ENCODE peak calls at places on chromosomes 2 and 18, in four cellular contexts. R is GM12865; T is thoracic aorta; H is stimulated activated CD8-positive, alpha-beta memory T cell treated with anti-CD3 and anti-CD28 coated beads, Interleukin-15, amount 100 ng/mL, for 24 hours. Z is an unnamed sample.

GRCh38 chr2:96977631-96978195 is 8.7 kb downstream of the FAM178B start:
- DNase-seq in R (no peak), T (no peak), H (no peak), Z (no peak)

GRCh38 chr2:45649855-45650806 is 1.3 kb upstream of the PRKCE start:
- DNase-seq in R (peak), T (peak), H (no peak), Z (peak)

GRCh38 chr18:30800800-30801199 is 241.7 kb downstream of the DSC3 start:
- DNase-seq in R (no peak), T (no peak), H (no peak), Z (no peak)

GRCh38 chr18:63788447-63789096 is 13.4 kb downstream of the SERPINB7 start:
- DNase-seq in R (peak), T (no peak), H (no peak), Z (no peak)

GRCh38 chr2:101351207-101351606 is 36.1 kb downstream of the CREG2 start:
- DNase-seq in R (no peak), T (no peak), H (no peak), Z (no peak)

GRCh38 chr2:30732876-30733275 is 74.4 kb downstream of the CAPN13 start:
- DNase-seq in R (no peak), T (no peak), H (no peak), Z (no peak)

GRCh38 chr2:10935953-10936942 is 24.5 kb downstream of the KCNF1 start:
- DNase-seq in R (no peak), T (no peak), H (no peak), Z (no peak)

GRCh38 chr2:62675062-62675461 is 30.5 kb upstream of the EHBP1 start:
- DNase-seq in R (no peak), T (no peak), H (no peak), Z (no peak)

GRCh38 chr18:68219867-68220266 is 495.0 kb downstream of the TMX3 start:
- DNase-seq in R (no peak), T (no peak), H (no peak), Z (no peak)

GRCh38 chr2:100903534-100904258 is 83.8 kb downstream of the NPAS2 start:
- DNase-seq in R (no peak), T (no peak), H (no peak), Z (peak)

GRCh38 chr2:223815186-223815883 is 22.0 kb downstream of the AP1S3 start:
- DNase-seq in R (no peak), T (no peak), H (no peak), Z (peak)

GRCh38 chr2:68190991-68191731 is 33.5 kb downstream of the PNO1 start:
- DNase-seq in R (no peak), T (no peak), H (no peak), Z (no peak)

GRCh38 chr2:85327757-85328617 is at the start of gene TGOLN2:
- DNase-seq in R (peak), T (peak), H (peak), Z (peak)

GRCh38 chr2:19971691-19972090 is 18.2 kb downstream of the WDR35 start:
- DNase-seq in R (no peak), T (no peak), H (no peak), Z (no peak)

GRCh38 chr2:225182126-225182525 is 139.9 kb upstream of the DOCK10 start:
- DNase-seq in R (no peak), T (no peak), H (no peak), Z (no peak)

GRCh38 chr2:20282916-20283592 is 58.1 kb upstream of the SDC1 start:
- DNase-seq in R (no peak), T (no peak), H (no peak), Z (no peak)

GRCh38 chr2:232210306-232210705 is 168.2 kb upstream of the ALPP start:
- DNase-seq in R (no peak), T (no peak), H (no peak), Z (no peak)

GRCh38 chr2:69278366-69278765 is 108.7 kb downstream of the GFPT1 start:
- DNase-seq in R (no peak), T (no peak), H (no peak), Z (no peak)

GRCh38 chr2:215664847-215665525 is 229.1 kb upstream of the FN1 start:
- DNase-seq in R (peak), T (no peak), H (no peak), Z (no peak)

GRCh38 chr2:6986894-6987487 is 69.8 kb downstream of the RNF144A start:
- DNase-seq in R (no peak), T (no peak), H (no peak), Z (no peak)

GRCh38 chr2:190188289-190188688 is 125.8 kb upstream of the MSTN start:
- DNase-seq in R (no peak), T (no peak), H (no peak), Z (no peak)

GRCh38 chr2:190637903-190638618 is 10.8 kb upstream of the NAB1 start:
- DNase-seq in R (no peak), T (no peak), H (no peak), Z (no peak)

GRCh38 chr2:213015387-213016165 is 135.8 kb downstream of the IKZF2 start:
- DNase-seq in R (peak), T (no peak), H (no peak), Z (no peak)

GRCh38 chr2:150325656-150326055 is 161.8 kb downstream of the RND3 start:
- DNase-seq in R (no peak), T (no peak), H (no peak), Z (no peak)